ENCODE peak calls at places on chromosome 21, in ten cellular contexts. N, M, W, C, D, B, E, J, P and G are unnamed samples.

GRCh38 chr21:33299181-33299752 is 25.5 kb upstream of the IFNAR1 start:
- DNase-seq in J (no peak), W (no peak), B (no peak), P (no peak), N (no peak), C (no peak), M (no peak), D (no peak), E (peak), G (no peak)

GRCh38 chr21:14616303-14617039 is 70.4 kb upstream of the SAMSN1 start:
- DNase-seq in E (no peak), B (no peak), P (no peak), C (no peak), N (peak), J (no peak), W (no peak), D (no peak), M (no peak), G (no peak)

GRCh38 chr21:28454978-28455600 is 537.6 kb downstream of the LTN1 start:
- DNase-seq in M (no peak), J (no peak), D (no peak), C (no peak), B (no peak), W (no peak), P (peak), E (no peak), N (no peak), G (no peak)

GRCh38 chr21:30206551-30207251 is 9.2 kb downstream of the CLDN8 start:
- DNase-seq in W (no peak), M (no peak), N (peak), D (no peak), P (peak), J (no peak), E (no peak), C (no peak), B (no peak), G (no peak)

GRCh38 chr21:14438204-14438603 is 55.3 kb upstream of the HSPA13 start:
- DNase-seq in N (peak), C (no peak), J (no peak), M (no peak), P (no peak), B (no peak), E (no peak), W (no peak), D (no peak), G (no peak)

GRCh38 chr21:34892196-34892595 is 156.9 kb downstream of the RUNX1 start:
- DNase-seq in J (no peak), B (no peak), N (no peak), P (peak), E (no peak), C (no peak), D (no peak), W (no peak), M (no peak), G (no peak)

GRCh38 chr21:41564871-41565281 is 56.9 kb upstream of the TMPRSS2 start:
- DNase-seq in W (no peak), B (no peak), E (no peak), C (no peak), N (peak), P (peak), J (no peak), D (no peak), M (peak), G (no peak)

GRCh38 chr21:16285646-16286223 is 556.0 kb downstream of the USP25 start:
- DNase-seq in N (no peak), P (no peak), J (no peak), B (no peak), C (no peak), D (no peak), M (no peak), W (no peak), E (no peak), G (no peak)

GRCh38 chr21:34857122-34857713 is 188.4 kb downstream of the CLIC6 start:
- DNase-seq in M (no peak), J (no peak), P (peak), W (no peak), N (no peak), B (no peak), E (no peak), D (no peak), C (no peak), G (no peak)

GRCh38 chr21:46120301-46121285 is 22.7 kb downstream of the COL6A2 start:
- DNase-seq in D (peak), N (no peak), J (peak), M (no peak), B (no peak), P (no peak), E (no peak), W (no peak), C (peak), G (peak)

GRCh38 chr21:27206368-27206982 is 239.6 kb upstream of the ADAMTS5 start:
- DNase-seq in C (no peak), M (no peak), P (peak), D (no peak), W (no peak), J (no peak), B (no peak), E (no peak), N (no peak), G (no peak)

GRCh38 chr21:31553461-31553860 is 106.0 kb upstream of the SOD1 start:
- DNase-seq in M (no peak), C (no peak), W (no peak), B (no peak), E (no peak), P (no peak), N (no peak), J (no peak), D (no peak), G (no peak)

GRCh38 chr21:45590246-45590725 is 48.0 kb upstream of the SLC19A1 start:
- DNase-seq in N (peak), M (no peak), W (no peak), B (peak), D (peak), E (peak), P (peak), J (peak), C (no peak), G (no peak)

GRCh38 chr21:31894441-31894840 is 21.6 kb downstream of the HUNK start:
- DNase-seq in B (no peak), N (no peak), P (no peak), C (no peak), M (no peak), J (no peak), E (no peak), D (no peak), W (no peak), G (no peak)

GRCh38 chr21:9780441-9780937 is 740.9 kb upstream of the TPTE start:
- DNase-seq in J (no peak), B (no peak), D (no peak), P (no peak), E (no peak), C (no peak), N (no peak), M (no peak), W (no peak), G (no peak)

GRCh38 chr21:15401331-15401730 is 328.5 kb upstream of the USP25 start:
- DNase-seq in M (no peak), D (no peak), B (no peak), E (no peak), C (no peak), W (no peak), P (no peak), J (no peak), N (no peak), G (no peak)

GRCh38 chr21:34630536-34631143 is 15.7 kb upstream of the RCAN1 start:
- DNase-seq in N (peak), E (peak), J (no peak), W (no peak), D (peak), C (no peak), B (peak), P (peak), M (peak), G (no peak)

GRCh38 chr21:38848187-38848609 is 42.5 kb downstream of the ETS2 start:
- DNase-seq in B (no peak), J (no peak), P (no peak), N (peak), D (no peak), E (no peak), W (no peak), C (no peak), M (no peak), G (no peak)

GRCh38 chr21:31444061-31444460 is 100.0 kb upstream of the TIAM1 start:
- DNase-seq in E (no peak), N (peak), W (no peak), P (no peak), J (no peak), C (no peak), M (no peak), B (no peak), D (no peak), G (no peak)

GRCh38 chr21:35294231-35294898 is 245.3 kb upstream of the RUNX1 start:
- DNase-seq in P (no peak), D (no peak), C (no peak), B (no peak), J (no peak), M (no peak), W (no peak), N (peak), E (no peak), G (no peak)

GRCh38 chr21:39204134-39204533 is 20.9 kb upstream of the PSMG1 start:
- DNase-seq in P (no peak), W (no peak), M (no peak), E (no peak), J (no peak), D (no peak), B (no peak), N (no peak), C (no peak), G (no peak)

GRCh38 chr21:32844653-32845443 is 73.3 kb upstream of the PAXBP1 start:
- DNase-seq in J (no peak), P (peak), C (no peak), B (no peak), W (peak), N (peak), M (no peak), E (no peak), D (peak), G (no peak)

GRCh38 chr21:33380483-33380998 is 22.7 kb upstream of the IFNGR2 start:
- DNase-seq in B (no peak), E (peak), C (peak), W (peak), N (peak), P (peak), M (peak), J (peak), D (peak), G (peak)

GRCh38 chr21:39803393-39803792 is 58.4 kb downstream of the IGSF5 start:
- DNase-seq in N (no peak), C (no peak), D (no peak), P (no peak), E (no peak), W (no peak), M (no peak), J (no peak), B (no peak), G (no peak)

GRCh38 chr21:39156024-39156423 is 27.2 kb downstream of the PSMG1 start:
- DNase-seq in D (no peak), J (no peak), B (no peak), W (no peak), M (no peak), E (no peak), C (no peak), P (peak), N (no peak), G (no peak)

GRCh38 chr21:29490016-29490415 is 191.3 kb downstream of the BACH1 start:
- DNase-seq in B (no peak), C (no peak), D (no peak), P (peak), J (no peak), N (peak), E (no peak), W (no peak), M (no peak), G (no peak)

GRCh38 chr21:36647279-36648093 is 51.4 kb upstream of the SIM2 start:
- DNase-seq in M (no peak), D (no peak), W (no peak), C (no peak), N (peak), P (peak), E (no peak), J (no peak), B (peak), G (no peak)

GRCh38 chr21:40016234-40016633 is 149.0 kb downstream of the PCP4 start:
- DNase-seq in J (no peak), P (no peak), E (no peak), B (no peak), N (no peak), C (no peak), D (no peak), M (no peak), W (no peak), G (no peak)

GRCh38 chr21:35136586-35137254 is 87.6 kb upstream of the RUNX1 start:
- DNase-seq in M (peak), C (no peak), E (no peak), P (peak), D (no peak), W (no peak), J (no peak), B (no peak), N (peak), G (no peak)

GRCh38 chr21:33069994-33070811 is at the start of gene OLIG1:
- DNase-seq in P (peak), D (no peak), N (peak), M (no peak), W (no peak), J (peak), E (peak), C (peak), B (peak), G (no peak)

GRCh38 chr21:33924079-33924765 is 8.6 kb upstream of the ATP5PO start:
- DNase-seq in P (peak), D (peak), M (peak), N (peak), E (peak), J (peak), B (peak), C (peak), W (peak), G (no peak)

GRCh38 chr21:28742527-28742926 is 250.2 kb downstream of the LTN1 start:
- DNase-seq in D (no peak), M (no peak), B (no peak), W (no peak), C (no peak), J (no peak), P (peak), E (no peak), N (peak), G (no peak)

GRCh38 chr21:41684381-41685245 is 82.2 kb downstream of the RIPK4 start:
- DNase-seq in D (no peak), J (no peak), E (no peak), C (no peak), W (no peak), B (no peak), P (peak), M (peak), N (peak), G (no peak)

GRCh38 chr21:32173106-32173755 is 105.6 kb downstream of the MIS18A start:
- DNase-seq in E (no peak), D (no peak), W (no peak), P (no peak), B (no peak), J (no peak), N (no peak), M (no peak), C (no peak), G (no peak)

GRCh38 chr21:16837319-16837718 is 675.5 kb upstream of the CXADR start:
- DNase-seq in D (no peak), B (no peak), P (peak), J (no peak), C (no peak), N (peak), E (no peak), W (no peak), M (no peak), G (no peak)

GRCh38 chr21:39454949-39455668 is 3.3 kb downstream of the SH3BGR start:
- DNase-seq in C (no peak), D (no peak), W (no peak), M (no peak), B (no peak), J (no peak), E (no peak), P (no peak), N (no peak), G (no peak)

GRCh38 chr21:26332873-26333272 is 162.3 kb upstream of the APP start:
- DNase-seq in E (no peak), J (no peak), W (no peak), C (no peak), D (no peak), B (no peak), N (no peak), M (no peak), P (no peak), G (no peak)

GRCh38 chr21:19609611-19610010 is 1206.0 kb upstream of the TMPRSS15 start:
- DNase-seq in C (no peak), W (no peak), M (no peak), J (no peak), E (no peak), B (no peak), P (no peak), D (no peak), N (peak), G (no peak)

GRCh38 chr21:19603011-19603593 is 1199.5 kb upstream of the TMPRSS15 start:
- DNase-seq in D (no peak), C (no peak), M (no peak), P (no peak), B (no peak), W (no peak), J (no peak), N (no peak), E (no peak), G (no peak)

DNA sequence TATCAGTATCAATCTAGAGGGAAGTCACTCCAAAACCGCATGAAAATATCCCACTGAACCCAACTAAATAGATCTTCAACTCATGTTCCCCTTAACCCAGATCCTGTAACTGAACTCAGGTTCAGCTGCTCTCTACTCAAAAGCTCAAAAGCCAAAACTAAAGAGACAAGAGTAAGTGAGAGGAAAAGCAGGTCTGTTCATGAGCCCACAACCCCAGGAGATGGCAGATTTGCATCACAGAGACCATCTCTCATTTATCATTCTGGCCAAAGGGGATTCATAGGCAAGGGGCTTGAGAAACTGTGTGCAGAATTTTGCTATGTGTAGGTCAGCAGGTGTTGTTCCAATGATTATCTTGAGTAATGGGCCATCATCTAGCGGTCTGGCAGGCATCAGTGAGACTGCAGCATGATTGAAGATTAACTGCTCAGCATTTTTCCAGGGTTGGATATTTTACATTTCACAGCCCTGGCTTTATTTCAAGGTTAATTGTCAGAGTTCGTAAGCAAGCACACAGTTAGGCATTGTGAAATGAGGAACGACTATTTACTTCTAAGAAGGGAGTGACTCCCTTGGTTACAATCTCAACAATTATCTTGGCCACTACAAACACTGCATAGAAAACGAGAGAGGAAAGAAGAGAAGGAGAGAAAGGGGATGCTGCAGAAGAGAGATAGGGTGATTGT is 1204.5 kb upstream of the TMPRSS15 start:
- DNase-seq in J (no peak), C (no peak), E (no peak), N (peak), D (no peak), M (no peak), B (no peak), P (no peak), W (no peak), G (no peak)
- TF ChIP-seq CTCF in J (no peak), C (no peak), E (no peak), N (no peak), D (no peak), M (no peak), B (no peak), P (no peak), W (no peak), G (peak)

DNA sequence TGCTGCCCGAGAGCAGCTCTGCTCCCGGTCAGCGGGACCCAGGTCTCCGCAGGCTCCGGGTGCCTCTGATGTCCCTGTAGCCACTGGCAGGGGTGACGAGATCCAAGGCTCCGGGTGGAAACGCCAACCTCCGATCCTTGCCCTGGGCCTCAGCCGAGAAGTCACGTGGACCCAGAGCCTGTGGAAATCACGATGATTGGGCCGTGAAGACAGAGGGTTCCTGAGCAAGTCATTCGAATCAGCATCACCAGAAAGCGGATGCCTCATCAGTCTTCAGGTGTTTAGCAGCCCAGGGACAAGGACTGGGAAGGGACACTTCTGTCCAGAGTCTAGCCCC is 12.5 kb downstream of the LRRC3 start:
- DNase-seq in D (no peak), E (no peak), M (no peak), J (no peak), B (no peak), W (no peak), N (no peak), P (no peak), C (no peak), G (no peak)
- TF ChIP-seq CTCF in D (no peak), E (no peak), M (no peak), J (no peak), B (no peak), W (no peak), N (no peak), P (no peak), C (no peak), G (no peak)

GRCh38 chr21:18248171-18248570 is 3.5 kb downstream of the CHODL start:
- DNase-seq in C (no peak), J (no peak), N (no peak), D (no peak), P (no peak), B (no peak), W (no peak), E (no peak), M (no peak), G (no peak)

GRCh38 chr21:18251065-18251464 is 6.4 kb downstream of the CHODL start:
- DNase-seq in B (no peak), W (no peak), N (no peak), D (no peak), P (no peak), M (no peak), E (no peak), C (no peak), J (no peak), G (no peak)

GRCh38 chr21:18252686-18253085 is 8.1 kb downstream of the CHODL start:
- DNase-seq in N (no peak), J (no peak), E (no peak), P (no peak), M (no peak), B (no peak), D (no peak), C (no peak), W (no peak), G (no peak)

GRCh38 chr21:18253252-18253651 is 8.6 kb downstream of the CHODL start:
- DNase-seq in M (no peak), P (peak), W (no peak), E (no peak), N (no peak), C (no peak), D (no peak), J (no peak), B (no peak), G (no peak)

GRCh38 chr21:18249542-18250152 is 5.0 kb downstream of the CHODL start:
- DNase-seq in W (no peak), B (no peak), M (no peak), P (no peak), C (no peak), E (no peak), N (no peak), J (no peak), D (no peak), G (no peak)
- TF ChIP-seq CTCF in W (no peak), B (no peak), M (no peak), P (no peak), C (no peak), E (no peak), N (no peak), J (no peak), D (no peak), G (peak)

GRCh38 chr21:42855143-42855936 is 24.0 kb downstream of the WDR4 start:
- DNase-seq in N (no peak), J (peak), D (no peak), B (no peak), P (no peak), W (no peak), C (no peak), M (no peak), E (no peak), G (peak)
- TF ChIP-seq CTCF in N (no peak), J (no peak), D (no peak), B (no peak), P (no peak), W (no peak), C (no peak), M (no peak), E (no peak), G (no peak)